ENCODE peak calls at places on chromosome 15, in six cellular contexts. Q is B cell, M is stomach, T is colonic mucosa, R is body of pancreas, O is mucosa of descending colon. B is an unnamed sample.
A peak's percentile ranks its signal among the peaks of the same experiment; 100 is the strongest.

GRCh38 chr15:25176616-25176923 is 221.8 kb downstream of the SNRPN start:
- DNase-seq in Q (peak; percentile 6), M (peak; percentile 17), T (no peak), R (peak; percentile 3), O (no peak), B (no peak)

GRCh38 chr15:57019496-57020160 is 101.2 kb downstream of the TCF12 start:
- DNase-seq in Q (no peak), M (no peak), T (no peak), R (no peak), O (no peak), B (no peak)

GRCh38 chr15:94924971-94925593 is 693.7 kb downstream of the MCTP2 start:
- DNase-seq in Q (no peak), M (no peak), T (no peak), R (peak; percentile 11), O (no peak), B (no peak)

GRCh38 chr15:76999996-77000395 is 5.1 kb downstream of the PSTPIP1 start:
- DNase-seq in Q (no peak), M (no peak), T (no peak), R (no peak), O (no peak), B (no peak)

GRCh38 chr15:90232196-90232595 is 1.5 kb downstream of the CIB1 start:
- DNase-seq in Q (no peak), M (no peak), T (no peak), R (no peak), O (no peak), B (no peak)

GRCh38 chr15:68819451-68820204 is 1.1 kb downstream of the ANP32A start:
- DNase-seq in Q (peak; percentile 50), M (peak; percentile 37), T (peak; percentile 55), R (peak; percentile 44), O (peak; percentile 61), B (no peak)

GRCh38 chr15:35690698-35691116 is 144.7 kb upstream of the DPH6 start:
- DNase-seq in Q (no peak), M (no peak), T (no peak), R (no peak), O (no peak), B (no peak)

GRCh38 chr15:82540984-82541431 is 751 bp upstream of the RPS17 start:
- DNase-seq in Q (peak; percentile 24), M (no peak), T (peak; percentile 25), R (peak; percentile 24), O (peak; percentile 23), B (no peak)

GRCh38 chr15:68765602-68766368 is 54.9 kb downstream of the ANP32A start:
- DNase-seq in Q (no peak), M (no peak), T (no peak), R (no peak), O (no peak), B (no peak)

GRCh38 chr15:24924153-24924552 is 30.6 kb upstream of the SNRPN start:
- DNase-seq in Q (no peak), M (no peak), T (no peak), R (no peak), O (no peak), B (no peak)

GRCh38 chr15:29593086-29593485 is 229.2 kb downstream of the TJP1 start:
- DNase-seq in Q (no peak), M (no peak), T (no peak), R (no peak), O (peak; percentile 32), B (no peak)

GRCh38 chr15:90232941-90233700 is 620 bp downstream of the CIB1 start:
- DNase-seq in Q (no peak), M (peak; percentile 74), T (peak; percentile 90), R (peak; percentile 88), O (peak; percentile 86), B (peak; percentile 70)

GRCh38 chr15:42863572-42864239 is 56.9 kb downstream of the TTBK2 start:
- DNase-seq in Q (no peak), M (peak; percentile 40), T (no peak), R (peak; percentile 15), O (no peak), B (peak; percentile 79)

GRCh38 chr15:41967506-41968206 is 4.7 kb downstream of the EHD4 start:
- DNase-seq in Q (peak; percentile 83), M (peak; percentile 27), T (no peak), R (no peak), O (peak; percentile 39), B (no peak)

GRCh38 chr15:98799461-98799971 is 151.2 kb downstream of the IGF1R start:
- DNase-seq in Q (no peak), M (no peak), T (peak; percentile 41), R (peak; percentile 38), O (no peak), B (no peak)

GRCh38 chr15:59274126-59274970 is 67.7 kb downstream of the LDHAL6B start:
- DNase-seq in Q (no peak), M (no peak), T (no peak), R (no peak), O (no peak), B (no peak)

GRCh38 chr15:53837263-53837662 is 77.8 kb upstream of the WDR72 start:
- DNase-seq in Q (no peak), M (peak; percentile 86), T (peak; percentile 87), R (peak; percentile 78), O (peak; percentile 83), B (peak; percentile 86)

GRCh38 chr15:42508263-42508690 is 12.8 kb downstream of the SNAP23 start:
- DNase-seq in Q (no peak), M (no peak), T (no peak), R (no peak), O (no peak), B (no peak)

GRCh38 chr15:77002436-77002835 is 7.5 kb downstream of the PSTPIP1 start:
- DNase-seq in Q (no peak), M (no peak), T (no peak), R (no peak), O (no peak), B (no peak)

GRCh38 chr15:56987286-56987685 is 68.8 kb downstream of the TCF12 start:
- DNase-seq in Q (no peak), M (no peak), T (no peak), R (no peak), O (no peak), B (no peak)

GRCh38 chr15:59632714-59633113 is 21.1 kb downstream of the GCNT3 start:
- DNase-seq in Q (no peak), M (no peak), T (no peak), R (no peak), O (no peak), B (no peak)

GRCh38 chr15:96896766-96897165 is 566.3 kb downstream of the NR2F2 start:
- DNase-seq in Q (no peak), M (no peak), T (no peak), R (no peak), O (no peak), B (no peak)

GRCh38 chr15:100350434-100351226 is 8.9 kb upstream of the ADAMTS17 start:
- DNase-seq in Q (no peak), M (peak; percentile 49), T (peak; percentile 67), R (peak; percentile 72), O (peak; percentile 63), B (peak; percentile 75)

GRCh38 chr15:95565201-95565600 is 765.3 kb upstream of the NR2F2 start:
- DNase-seq in Q (no peak), M (no peak), T (no peak), R (no peak), O (no peak), B (no peak)

GRCh38 chr15:88918738-88919137 is 5.6 kb upstream of the MFGE8 start:
- DNase-seq in Q (no peak), M (peak; percentile 45), T (no peak), R (peak; percentile 51), O (no peak), B (no peak)
- TF ChIP-seq CTCF in Q (no peak), M (no peak), T (no peak), R (no peak), O (no peak), B (no peak)

GRCh38 chr15:78076231-78077052 is 1.1 kb downstream of the TBC1D2B start:
- DNase-seq in Q (no peak), M (no peak), T (no peak), R (no peak), O (no peak), B (no peak)
- TF ChIP-seq CTCF in Q (no peak), M (peak; percentile 15), T (no peak), R (no peak), O (no peak), B (peak; percentile 8)

GRCh38 chr15:40336129-40337122 is 4.3 kb downstream of the CCDC9B start:
- DNase-seq in Q (no peak), M (no peak), T (peak; percentile 28), R (no peak), O (no peak), B (no peak)
- TF ChIP-seq CTCF in Q (peak; percentile 21), M (no peak), T (no peak), R (no peak), O (no peak), B (no peak)

DNA sequence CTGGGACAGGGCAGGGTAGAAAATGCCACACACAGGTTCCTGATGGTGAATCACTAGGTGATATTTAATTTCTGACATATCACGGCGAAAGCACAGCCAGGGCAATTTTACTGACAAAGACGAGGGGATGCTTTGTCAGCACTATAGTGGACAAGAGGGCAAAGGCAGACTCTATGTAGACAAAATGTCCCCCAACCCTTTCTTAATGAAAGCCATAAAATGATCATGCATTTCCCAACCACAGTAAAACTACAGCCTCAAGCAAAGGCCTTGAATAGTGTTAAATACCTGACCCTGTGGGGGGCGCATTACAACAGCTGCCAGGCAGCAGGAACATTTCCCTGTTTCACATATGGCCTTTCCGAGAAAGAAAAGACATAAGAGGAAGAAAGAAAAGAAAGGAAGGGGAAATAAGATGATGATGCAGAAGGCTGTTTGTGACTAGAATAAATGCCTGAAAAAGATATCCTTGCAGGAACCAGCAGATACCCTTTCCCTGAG is 49.5 kb downstream of the GLDN start:
- DNase-seq in Q (no peak), M (no peak), T (no peak), R (no peak), O (no peak), B (no peak)
- TF ChIP-seq CTCF in Q (no peak), M (no peak), T (no peak), R (no peak), O (no peak), B (no peak)

DNA sequence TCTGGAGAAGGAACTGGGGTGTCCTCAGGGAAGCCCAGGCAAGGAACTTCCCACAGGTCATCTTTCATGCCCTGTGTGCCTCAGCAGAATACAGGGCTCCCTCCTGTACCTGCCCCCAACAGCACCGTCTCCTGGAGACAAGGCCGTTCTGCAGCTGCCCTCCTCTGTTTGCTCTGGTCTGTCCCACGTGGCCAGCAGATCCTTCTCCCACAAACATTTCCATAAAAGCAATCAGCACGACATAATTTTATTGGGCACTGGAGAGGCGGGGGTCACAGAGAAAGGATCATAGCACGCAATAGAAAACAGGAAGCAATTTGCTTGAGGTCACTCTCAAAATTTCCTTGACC is 29.5 kb downstream of the STARD5 start:
- DNase-seq in Q (no peak), M (no peak), T (no peak), R (no peak), O (peak; percentile 48), B (no peak)
- TF ChIP-seq CTCF in Q (no peak), M (no peak), T (no peak), R (no peak), O (no peak), B (peak; percentile 19)

B was measured in LNCaP clone FGC.